ENCODE peak calls at places on chromosomes 2 and 18, in eight cellular contexts. T is lower leg skin, G is dorsolateral prefrontal cortex, K is IMR-90, S is gastrocnemius medialis, M is choroid plexus epithelial cell, V is HepG2, H is tibial artery. E is an unnamed sample.

GRCh38 chr2:88199912-88200682 is 30.0 kb downstream of the THNSL2 start:
- DNase-seq in T (no peak), G (peak; percentile 46), K (no peak), S (no peak), M (peak; percentile 5), V (peak; percentile 33), H (no peak), E (no peak)

GRCh38 chr2:173401716-173402326 is 47.1 kb downstream of the CDCA7 start:
- DNase-seq in T (no peak), G (no peak), K (peak; percentile 8), S (no peak), M (peak; percentile 25), V (no peak), H (no peak), E (no peak)

GRCh38 chr2:64273524-64274398 is 129.5 kb upstream of the PELI1 start:
- DNase-seq in T (peak; percentile 67), G (no peak), K (peak; percentile 89), S (peak; percentile 46), M (peak; percentile 71), V (peak; percentile 25), H (peak; percentile 75), E (peak; percentile 80)

GRCh38 chr2:106095478-106096392 is 98.4 kb downstream of the UXS1 start:
- DNase-seq in T (no peak), G (no peak), K (no peak), S (no peak), M (no peak), V (no peak), H (no peak), E (no peak)

GRCh38 chr2:50575232-50575631 is 456.7 kb downstream of the NRXN1 start:
- DNase-seq in T (no peak), G (no peak), K (no peak), S (no peak), M (no peak), V (no peak), H (no peak), E (no peak)

GRCh38 chr2:23385748-23386421 is 906 bp downstream of the KLHL29 start:
- DNase-seq in T (no peak), G (no peak), K (no peak), S (no peak), M (no peak), V (no peak), H (peak; percentile 71), E (no peak)

GRCh38 chr2:180630756-180631155 is 349.6 kb upstream of the UBE2E3 start:
- DNase-seq in T (no peak), G (no peak), K (peak; percentile 34), S (no peak), M (peak; percentile 40), V (no peak), H (no peak), E (no peak)

GRCh38 chr18:50924372-50924771 is 43.5 kb upstream of the ELAC1 start:
- DNase-seq in T (no peak), G (no peak), K (peak; percentile 51), S (no peak), M (peak; percentile 4), V (no peak), H (no peak), E (no peak)

GRCh38 chr2:182639971-182640370 is 76.1 kb upstream of the DNAJC10 start:
- DNase-seq in T (no peak), G (no peak), K (no peak), S (no peak), M (no peak), V (no peak), H (no peak), E (no peak)

GRCh38 chr2:165970663-165971062 is 17.1 kb upstream of the TTC21B start:
- DNase-seq in T (no peak), G (no peak), K (no peak), S (no peak), M (peak; percentile 2), V (no peak), H (no peak), E (no peak)

GRCh38 chr2:47653909-47654789 is 128.8 kb upstream of the MSH6 start:
- DNase-seq in T (no peak), G (peak; percentile 5), K (peak; percentile 5), S (no peak), M (peak; percentile 41), V (peak; percentile 42), H (no peak), E (no peak)

GRCh38 chr18:46477425-46478011 is 179.5 kb downstream of the LOXHD1 start:
- DNase-seq in T (no peak), G (no peak), K (no peak), S (no peak), M (no peak), V (no peak), H (no peak), E (no peak)

GRCh38 chr2:196130039-196130825 is 41.1 kb downstream of the STK17B start:
- DNase-seq in T (no peak), G (no peak), K (no peak), S (no peak), M (no peak), V (no peak), H (no peak), E (no peak)

GRCh38 chr2:25955036-25955435 is 27.3 kb downstream of the KIF3C start:
- DNase-seq in T (no peak), G (no peak), K (peak; percentile 21), S (no peak), M (no peak), V (no peak), H (no peak), E (no peak)

GRCh38 chr2:25960396-25960795 is 21.9 kb downstream of the KIF3C start:
- DNase-seq in T (no peak), G (no peak), K (no peak), S (no peak), M (no peak), V (no peak), H (no peak), E (no peak)

GRCh38 chr2:25954199-25954752 is 28.0 kb downstream of the KIF3C start:
- DNase-seq in T (no peak), G (no peak), K (no peak), S (no peak), M (no peak), V (peak; percentile 80), H (no peak), E (no peak)

GRCh38 chr2:25957743-25958142 is 24.6 kb downstream of the KIF3C start:
- DNase-seq in T (no peak), G (no peak), K (no peak), S (no peak), M (no peak), V (no peak), H (no peak), E (no peak)

GRCh38 chr2:25955869-25956535 is 26.3 kb downstream of the KIF3C start:
- DNase-seq in T (no peak), G (no peak), K (no peak), S (no peak), M (peak; percentile 26), V (peak; percentile 45), H (no peak), E (no peak)
- TF ChIP-seq CTCF in T (no peak), G (no peak), K (peak; percentile 5), S (no peak), M (peak; percentile 39), V (peak; percentile 69), H (no peak), E (no peak)

DNA sequence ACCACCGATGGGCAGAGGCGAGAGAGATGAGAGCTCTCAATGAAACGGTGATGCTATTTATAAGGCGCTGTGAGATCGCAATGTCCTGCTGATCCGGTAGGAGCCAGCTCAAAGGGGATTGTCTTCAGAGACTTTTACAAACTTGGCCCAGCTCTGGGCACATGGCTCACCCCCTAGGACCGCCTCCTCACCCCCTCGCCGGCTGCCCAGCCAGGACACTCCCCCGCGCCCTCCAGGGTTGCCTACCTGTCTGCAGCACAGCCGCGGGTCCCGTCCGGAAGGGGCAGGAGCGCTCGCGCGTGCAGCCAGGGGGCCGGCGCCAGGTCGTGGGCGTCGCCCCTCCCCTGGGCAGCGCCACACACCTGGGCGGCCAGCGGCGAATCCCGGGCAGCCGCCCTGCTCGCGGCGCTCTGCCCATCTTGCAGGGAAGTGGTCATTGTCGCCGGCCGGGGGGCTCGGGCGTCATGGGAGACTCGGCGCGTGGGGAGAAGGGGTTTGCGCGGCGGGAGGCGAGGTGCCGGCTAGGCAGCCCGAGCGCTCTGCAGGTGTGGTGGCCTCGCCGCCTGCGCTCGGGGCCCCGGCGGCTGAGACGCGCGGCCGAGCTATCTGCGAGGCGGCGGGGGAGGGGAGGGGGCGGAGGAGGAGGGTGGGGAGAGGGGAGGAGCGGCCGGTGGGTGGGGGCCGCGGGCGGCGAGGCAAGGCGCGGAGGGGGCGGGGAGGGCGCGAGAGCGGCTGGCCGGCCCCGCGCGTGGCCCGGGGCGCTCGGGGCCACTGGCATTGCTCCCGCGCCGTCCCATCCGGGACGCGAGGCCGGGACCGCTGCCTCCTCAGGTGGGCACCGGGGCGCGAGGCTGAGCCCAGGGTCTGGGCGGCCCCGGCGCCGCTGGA is at the start of gene GRB14:
- DNase-seq in T (no peak), G (peak; percentile 29), K (no peak), S (peak; percentile 28), M (peak; percentile 36), V (peak; percentile 32), H (no peak), E (no peak)
- TF ChIP-seq CTCF in T (no peak), G (no peak), K (no peak), S (no peak), M (no peak), V (peak; percentile 36), H (no peak), E (no peak)

GRCh38 chr2:189118386-189118785 is 61.2 kb downstream of the COL5A2 start:
- DNase-seq in T (no peak), G (no peak), K (no peak), S (no peak), M (no peak), V (no peak), H (no peak), E (no peak)

GRCh38 chr2:189113963-189114362 is 65.6 kb downstream of the COL5A2 start:
- DNase-seq in T (no peak), G (no peak), K (peak; percentile 44), S (no peak), M (peak; percentile 33), V (no peak), H (no peak), E (peak; percentile 37)

GRCh38 chr2:189116059-189116458 is 63.5 kb downstream of the COL5A2 start:
- DNase-seq in T (no peak), G (no peak), K (no peak), S (no peak), M (no peak), V (no peak), H (no peak), E (no peak)

GRCh38 chr2:189116984-189117383 is 62.6 kb downstream of the COL5A2 start:
- DNase-seq in T (no peak), G (no peak), K (peak; percentile 38), S (no peak), M (peak; percentile 61), V (no peak), H (no peak), E (no peak)

DNA sequence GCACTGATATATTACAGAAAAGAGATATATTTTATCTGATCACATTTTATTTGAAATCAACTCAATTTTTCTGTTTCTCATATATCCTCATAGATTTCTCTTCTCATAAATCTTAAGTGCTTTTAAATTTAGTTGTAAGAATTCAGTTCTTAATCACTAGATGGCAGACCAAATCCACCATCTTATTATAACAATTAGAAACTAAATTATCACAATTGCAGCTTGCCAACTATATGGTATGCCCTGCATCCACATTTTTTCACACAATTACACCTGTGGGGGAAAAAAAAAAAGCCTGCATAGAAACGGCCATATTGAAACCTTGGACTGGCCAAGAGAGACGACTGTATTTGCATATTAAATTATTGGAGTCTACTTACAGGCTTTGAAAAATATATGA is 64.4 kb downstream of the COL5A2 start:
- DNase-seq in T (no peak), G (no peak), K (peak; percentile 38), S (no peak), M (peak; percentile 60), V (no peak), H (no peak), E (no peak)
- TF ChIP-seq CTCF in T (no peak), G (peak; percentile 20), K (peak; percentile 32), S (no peak), M (peak; percentile 29), V (no peak), H (peak; percentile 23), E (no peak)

GRCh38 chr2:224611938-224612337 is 26.8 kb upstream of the CUL3 start:
- DNase-seq in T (no peak), G (no peak), K (no peak), S (no peak), M (no peak), V (no peak), H (no peak), E (no peak)
- TF ChIP-seq CTCF in T (no peak), G (no peak), K (no peak), S (no peak), M (no peak), V (peak; percentile 23), H (no peak), E (no peak)

E was measured in BJ.